ENCODE peak calls at places on chromosomes 13 and 19, in eight cellular contexts. M is psoas muscle, S is thoracic aorta, B is heart left ventricle, H is mammary epithelial cell, N is Peyer's patch, O is tibial artery, I is ascending aorta. X is an unnamed sample.

GRCh38 chr13:70723732-70724131 is 615.5 kb upstream of the KLHL1 start:
- DNase-seq in M (no peak), S (no peak), B (no peak), H (no peak), N (no peak), O (no peak), I (no peak), X (no peak)

GRCh38 chr13:99374994-99375805 is 68.0 kb upstream of the GPR183 start:
- DNase-seq in M (no peak), S (no peak), B (no peak), H (no peak), N (no peak), O (no peak), I (no peak), X (no peak)

GRCh38 chr19:47695533-47696262 is 17.5 kb upstream of the EHD2 start:
- DNase-seq in M (no peak), S (no peak), B (no peak), H (no peak), N (no peak), O (no peak), I (no peak), X (no peak)

GRCh38 chr13:78022164-78022877 is 103.7 kb upstream of the EDNRB start:
- DNase-seq in M (no peak), S (no peak), B (peak; percentile 29), H (peak; percentile 60), N (no peak), O (peak; percentile 45), I (peak; percentile 63), X (no peak)

GRCh38 chr19:50815443-50815842 is 8.1 kb downstream of the KLK1 start:
- DNase-seq in M (no peak), S (no peak), B (no peak), H (no peak), N (no peak), O (no peak), I (no peak), X (no peak)

GRCh38 chr19:932647-933552 is 7.1 kb downstream of the ARID3A start:
- DNase-seq in M (peak; percentile 83), S (no peak), B (peak; percentile 79), H (peak; percentile 61), N (peak; percentile 63), O (peak; percentile 50), I (peak; percentile 75), X (no peak)

GRCh38 chr19:58395220-58395978 is at the start of gene RNF225:
- DNase-seq in M (no peak), S (no peak), B (no peak), H (peak; percentile 71), N (no peak), O (no peak), I (no peak), X (no peak)

GRCh38 chr13:99436686-99437416 is 64.4 kb upstream of the TM9SF2 start:
- DNase-seq in M (peak; percentile 82), S (peak; percentile 46), B (peak; percentile 82), H (peak; percentile 68), N (peak; percentile 92), O (peak; percentile 78), I (peak; percentile 93), X (peak; percentile 88)

GRCh38 chr13:23652909-23653726 is 82.9 kb downstream of the TNFRSF19 start:
- DNase-seq in M (no peak), S (no peak), B (peak; percentile 24), H (no peak), N (no peak), O (no peak), I (no peak), X (no peak)

GRCh38 chr13:73778242-73778864 is 355.9 kb downstream of the KLF12 start:
- DNase-seq in M (no peak), S (no peak), B (no peak), H (peak; percentile 24), N (no peak), O (no peak), I (no peak), X (no peak)

GRCh38 chr19:11797491-11797890 is 832 bp upstream of the ZNF491 start:
- DNase-seq in M (peak; percentile 80), S (peak; percentile 40), B (peak; percentile 87), H (peak; percentile 82), N (peak; percentile 87), O (peak; percentile 80), I (peak; percentile 85), X (peak; percentile 89)

DNA sequence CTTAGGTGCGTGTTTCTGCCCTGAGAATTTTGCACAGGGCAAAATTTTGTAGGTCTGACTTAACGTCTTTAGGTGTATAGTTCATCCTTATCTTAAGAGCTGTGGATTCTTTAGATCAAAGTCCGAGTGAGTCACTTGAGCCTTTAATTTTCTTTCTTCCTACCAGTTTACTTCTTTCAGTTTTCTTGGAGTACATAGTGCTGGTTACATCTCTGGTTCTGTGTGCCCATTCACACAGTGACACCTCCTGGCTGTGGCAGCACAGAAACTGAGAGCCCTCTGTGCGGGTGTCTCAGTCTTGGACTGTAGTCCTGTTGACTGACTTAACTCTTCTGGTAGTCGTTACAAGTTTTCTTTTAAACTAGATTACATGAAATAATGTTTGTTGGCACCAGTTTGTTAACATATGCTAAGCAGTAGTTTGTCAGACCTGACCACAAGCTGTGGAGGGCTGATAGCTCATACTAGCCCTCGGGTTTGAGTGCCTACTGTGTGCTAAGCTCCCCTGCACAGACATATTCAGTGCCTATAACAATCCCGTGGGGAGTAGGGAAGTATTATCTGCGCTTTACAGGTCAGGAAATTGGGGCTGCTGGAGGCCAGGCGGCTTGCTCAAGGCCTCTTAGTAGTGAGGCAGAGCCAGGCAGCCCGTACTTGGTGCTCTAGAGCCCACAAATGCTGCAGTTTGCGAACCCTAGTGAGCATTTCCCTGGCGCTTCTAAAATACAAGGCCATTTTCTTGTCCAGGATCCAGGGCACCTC is 1.6 kb downstream of the GATAD2A start:
- DNase-seq in M (no peak), S (no peak), B (no peak), H (peak; percentile 56), N (peak; percentile 67), O (no peak), I (no peak), X (peak; percentile 55)
- H3K4me1 ChIP-seq in M (peaks cover 58% of the 10 kb centered on the region), S (peaks cover 71% of the 10 kb centered on the region), B (peaks cover 22% of the 10 kb centered on the region), H (peaks cover 47% of the 10 kb centered on the region), N (peaks cover 7% of the 10 kb centered on the region), O (peaks cover 34% of the 10 kb centered on the region), I (peaks cover 3% of the 10 kb centered on the region), X (peaks cover 32% of the 10 kb centered on the region)

GRCh38 chr13:94708031-94708571 is 4.2 kb downstream of the SOX21 start:
- DNase-seq in M (no peak), S (no peak), B (no peak), H (no peak), N (no peak), O (no peak), I (no peak), X (no peak)

GRCh38 chr13:94706101-94706853 is 6.1 kb downstream of the SOX21 start:
- DNase-seq in M (no peak), S (no peak), B (no peak), H (no peak), N (no peak), O (no peak), I (no peak), X (no peak)

GRCh38 chr13:94706854-94707399 is 5.4 kb downstream of the SOX21 start:
- DNase-seq in M (no peak), S (no peak), B (no peak), H (no peak), N (no peak), O (no peak), I (no peak), X (no peak)

GRCh38 chr13:94708971-94709614 is 3.3 kb downstream of the SOX21 start:
- DNase-seq in M (no peak), S (no peak), B (no peak), H (no peak), N (no peak), O (no peak), I (no peak), X (no peak)

DNA sequence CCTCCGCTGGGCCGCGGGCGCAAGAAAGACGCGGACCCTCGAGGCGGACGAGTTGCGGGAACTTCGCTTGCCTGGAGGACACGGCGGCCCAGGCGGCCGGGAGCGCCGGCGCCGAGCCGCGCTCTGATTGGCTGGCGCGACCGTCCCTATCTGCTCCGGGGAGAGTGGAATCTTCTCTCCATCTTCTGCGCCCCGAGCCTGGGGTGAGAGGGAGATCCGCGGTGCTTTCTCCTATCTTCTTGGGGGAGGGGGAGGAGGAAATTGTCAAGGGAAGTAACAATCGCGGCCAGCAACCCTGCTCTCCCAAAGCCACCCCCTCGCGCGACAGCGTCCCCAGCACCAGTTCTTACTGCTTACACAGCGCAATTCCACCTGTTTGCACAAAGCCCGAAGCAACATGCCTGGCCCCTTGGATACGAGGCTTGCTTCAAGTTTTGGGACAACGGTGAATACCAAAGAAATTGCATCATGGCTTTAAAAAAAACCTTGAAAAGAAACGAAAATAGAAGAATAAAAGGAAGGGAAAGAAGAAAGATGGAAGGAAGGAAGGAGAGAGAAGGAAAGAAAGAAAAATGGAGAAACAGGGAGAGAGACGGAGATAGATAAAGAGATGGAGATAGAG is 4.8 kb downstream of the SOX21 start:
- DNase-seq in M (no peak), S (no peak), B (no peak), H (no peak), N (no peak), O (no peak), I (no peak), X (no peak)
- H3K4me3 ChIP-seq in M (peak overlapping the region; percentile 25), S (peak overlapping the region; percentile 35), B (no peak overlapping the region), H (no peak overlapping the region), N (no peak overlapping the region), O (peak overlapping the region; percentile 15), I (peak overlapping the region; percentile 28), X (no peak overlapping the region)

GRCh38 chr19:38712161-38712748 is 32.0 kb downstream of the CAPN12 start:
- DNase-seq in M (no peak), S (no peak), B (no peak), H (no peak), N (no peak), O (no peak), I (no peak), X (no peak)
- H3K4me1 ChIP-seq in M (peaks cover 83% of the 10 kb centered on the region), S (peaks cover 86% of the 10 kb centered on the region), B (peaks cover 77% of the 10 kb centered on the region), H (peaks cover 49% of the 10 kb centered on the region), N (no peaks in the 10 kb centered on the region), O (peaks cover 77% of the 10 kb centered on the region), I (peaks cover 50% of the 10 kb centered on the region), X (peaks cover 2% of the 10 kb centered on the region)

GRCh38 chr13:113393226-113393571 is 29.3 kb upstream of the GRTP1 start:
- DNase-seq in M (no peak), S (no peak), B (no peak), H (no peak), N (peak; percentile 29), O (no peak), I (peak; percentile 64), X (no peak)
- H3K4me3 ChIP-seq in M (peak overlapping the region; percentile 84), S (peak overlapping the region; percentile 82), B (peak overlapping the region; percentile 82), H (no peak overlapping the region), N (no peak overlapping the region), O (peak overlapping the region; percentile 71), I (peak overlapping the region; percentile 80), X (peak overlapping the region; percentile 74)

X was measured in lung.